ENCODE peak calls at places on chromosomes 4 and X, in five cellular contexts. E, V, B, T and K are unnamed samples.

GRCh38 chr4:36944227-36944626 is 300.3 kb upstream of the NWD2 start:
- DNase-seq in E (no peak), V (no peak), B (no peak), T (no peak), K (no peak)

GRCh38 chr4:118849867-118850812 is 14.2 kb upstream of the SEC24D start:
- DNase-seq in E (no peak), V (peak), B (no peak), T (no peak), K (no peak)

GRCh38 chr4:113065629-113066028 is 16.2 kb downstream of the ANK2 start:
- DNase-seq in E (no peak), V (no peak), B (no peak), T (no peak), K (no peak)

GRCh38 chrX:134573683-134574035 is 84.6 kb downstream of the PLAC1 start:
- DNase-seq in E (no peak), V (no peak), B (no peak), T (no peak), K (no peak)

GRCh38 chr4:54192811-54193210 is 36.3 kb upstream of the PDGFRA start:
- DNase-seq in E (no peak), V (no peak), B (no peak), T (no peak), K (peak)

GRCh38 chr4:133856736-133857355 is 344.7 kb downstream of the PABPC4L start:
- DNase-seq in E (no peak), V (no peak), B (no peak), T (no peak), K (no peak)

GRCh38 chr4:2006367-2006766 is 2.4 kb downstream of the NELFA start:
- DNase-seq in E (no peak), V (no peak), B (no peak), T (no peak), K (no peak)

GRCh38 chrX:28966335-28966734 is 379.1 kb downstream of the IL1RAPL1 start:
- DNase-seq in E (no peak), V (no peak), B (no peak), T (no peak), K (no peak)

GRCh38 chr4:35125995-35126712 is 1118.2 kb downstream of the ARAP2 start:
- DNase-seq in E (no peak), V (no peak), B (no peak), T (no peak), K (no peak)

GRCh38 chr4:128427832-128428366 is 140.3 kb upstream of the PGRMC2 start:
- DNase-seq in E (no peak), V (peak), B (peak), T (peak), K (peak)

GRCh38 chr4:27836505-27836904 is 975.9 kb downstream of the STIM2 start:
- DNase-seq in E (no peak), V (no peak), B (no peak), T (no peak), K (no peak)

GRCh38 chr4:15349426-15349825 is 78.4 kb upstream of the C1QTNF7 start:
- DNase-seq in E (no peak), V (no peak), B (no peak), T (no peak), K (no peak)

GRCh38 chr4:71186566-71187398 is 152.0 kb upstream of the SLC4A4 start:
- DNase-seq in E (peak), V (peak), B (peak), T (peak), K (peak)